ENCODE peak calls at places on chromosomes 16 and 17, in eight cellular contexts. N, A, I, E, Y, T, V and X are unnamed samples.

GRCh38 chr17:17044846-17045561 is 2.7 kb downstream of the MPRIP start:
- DNase-seq in N (peak), A (peak), I (no peak), E (peak), Y (peak), T (no peak), V (no peak), X (no peak)

GRCh38 chr16:62715701-62716100 is 679.5 kb upstream of the CDH8 start:
- DNase-seq in N (no peak), A (no peak), I (no peak), E (no peak), Y (no peak), T (no peak), V (no peak), X (no peak)

GRCh38 chr16:2782583-2783351 is 4.6 kb downstream of the PRSS33 start:
- DNase-seq in N (no peak), A (no peak), I (no peak), E (no peak), Y (no peak), T (no peak), V (no peak), X (no peak)

GRCh38 chr17:51036084-51036483 is 84.6 kb downstream of the SPAG9 start:
- DNase-seq in N (no peak), A (no peak), I (no peak), E (no peak), Y (no peak), T (no peak), V (no peak), X (no peak)

GRCh38 chr16:67029249-67030096 is 524 bp downstream of the CBFB start:
- DNase-seq in N (peak), A (peak), I (peak), E (peak), Y (peak), T (peak), V (peak), X (no peak)

GRCh38 chr17:77770331-77771105 is 188.0 kb upstream of the TNRC6C start:
- DNase-seq in N (no peak), A (peak), I (no peak), E (no peak), Y (peak), T (no peak), V (no peak), X (no peak)

GRCh38 chr17:76709077-76709950 is 1.5 kb downstream of the MXRA7 start:
- DNase-seq in N (no peak), A (peak), I (peak), E (peak), Y (peak), T (peak), V (peak), X (peak)

GRCh38 chr17:27578718-27579085 is 52.3 kb upstream of the LGALS9 start:
- DNase-seq in N (peak), A (peak), I (no peak), E (no peak), Y (peak), T (no peak), V (no peak), X (no peak)

GRCh38 chr17:78798695-78799559 is 16.9 kb upstream of the CYTH1 start:
- DNase-seq in N (peak), A (peak), I (no peak), E (peak), Y (peak), T (no peak), V (no peak), X (no peak)

GRCh38 chr16:48133455-48134226 is 22.2 kb downstream of the ABCC12 start:
- DNase-seq in N (no peak), A (no peak), I (no peak), E (no peak), Y (no peak), T (no peak), V (no peak), X (no peak)

GRCh38 chr17:82693168-82693867 is 5.2 kb downstream of the RAB40B start:
- DNase-seq in N (no peak), A (no peak), I (peak), E (no peak), Y (no peak), T (no peak), V (no peak), X (no peak)

GRCh38 chr16:12349950-12350842 is 373.7 kb downstream of the SNX29 start:
- DNase-seq in N (no peak), A (no peak), I (no peak), E (no peak), Y (no peak), T (no peak), V (no peak), X (no peak)

GRCh38 chr17:78013683-78014467 is 55.4 kb downstream of the TNRC6C start:
- DNase-seq in N (peak), A (peak), I (no peak), E (peak), Y (peak), T (no peak), V (no peak), X (peak)

GRCh38 chr17:77074681-77075080 is 66.1 kb upstream of the SEC14L1 start:
- DNase-seq in N (no peak), A (no peak), I (no peak), E (no peak), Y (no peak), T (no peak), V (no peak), X (no peak)

GRCh38 chr17:41527076-41528023 is 758 bp downstream of the KRT19 start:
- DNase-seq in N (no peak), A (no peak), I (peak), E (no peak), Y (no peak), T (no peak), V (peak), X (no peak)

GRCh38 chr16:89374393-89374948 is 115.9 kb downstream of the ANKRD11 start:
- DNase-seq in N (no peak), A (peak), I (no peak), E (peak), Y (peak), T (no peak), V (no peak), X (no peak)

GRCh38 chr16:46883353-46883689 is 841 bp upstream of the GPT2 start:
- DNase-seq in N (no peak), A (no peak), I (no peak), E (no peak), Y (no peak), T (no peak), V (no peak), X (no peak)

GRCh38 chr16:46882940-46883307 is 1.2 kb upstream of the GPT2 start:
- DNase-seq in N (no peak), A (no peak), I (no peak), E (no peak), Y (no peak), T (no peak), V (no peak), X (no peak)

GRCh38 chr16:46884513-46885293 is 541 bp downstream of the GPT2 start:
- DNase-seq in N (peak), A (peak), I (peak), E (no peak), Y (peak), T (no peak), V (no peak), X (no peak)

GRCh38 chr16:46882304-46882939 is 1.7 kb upstream of the GPT2 start:
- DNase-seq in N (no peak), A (no peak), I (no peak), E (no peak), Y (no peak), T (no peak), V (no peak), X (no peak)

GRCh38 chr16:46883690-46884512 is at the start of gene GPT2:
- DNase-seq in N (peak), A (peak), I (peak), E (peak), Y (peak), T (peak), V (peak), X (peak)
- TF ChIP-seq CTCF in N (no peak), A (no peak), I (no peak), E (no peak), Y (no peak), T (no peak), V (peak), X (no peak)

DNA sequence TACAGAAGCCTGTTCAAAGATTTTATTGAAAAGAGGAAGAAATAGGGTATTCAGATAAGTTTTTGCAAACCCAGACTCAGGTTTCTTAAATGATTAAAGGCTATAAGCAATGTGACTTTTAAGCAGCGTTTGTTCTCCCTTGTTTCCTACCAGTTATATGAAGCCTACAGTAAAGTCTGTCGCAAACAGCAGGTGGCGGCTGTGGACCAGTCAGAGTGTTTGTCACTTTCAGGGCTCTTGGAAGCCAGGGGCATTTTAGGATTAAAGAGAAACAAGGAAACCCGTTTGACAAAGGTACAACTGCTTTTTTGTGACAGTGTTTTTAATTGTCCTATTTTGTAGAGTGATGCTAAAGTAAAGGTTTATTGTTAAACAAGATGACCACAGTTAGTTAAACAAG is 7.7 kb upstream of the RARA start:
- DNase-seq in N (no peak), A (no peak), I (no peak), E (peak), Y (no peak), T (no peak), V (no peak), X (no peak)
- TF ChIP-seq CTCF in N (no peak), A (peak), I (no peak), E (peak), Y (peak), T (peak), V (peak), X (no peak)

GRCh38 chr16:54282202-54282922 is 4.2 kb downstream of the IRX3 start:
- DNase-seq in N (no peak), A (no peak), I (peak), E (peak), Y (peak), T (peak), V (peak), X (no peak)
- TF ChIP-seq CTCF in N (peak), A (peak), I (peak), E (peak), Y (peak), T (peak), V (peak), X (peak)

GRCh38 chr17:48478224-48479013 is 48.4 kb upstream of the SKAP1 start:
- DNase-seq in N (peak), A (no peak), I (no peak), E (no peak), Y (peak), T (no peak), V (no peak), X (no peak)
- TF ChIP-seq CTCF in N (no peak), A (no peak), I (no peak), E (no peak), Y (peak), T (no peak), V (no peak), X (no peak)

GRCh38 chr17:31497431-31497830 is 106.0 kb downstream of the RAB11FIP4 start:
- DNase-seq in N (no peak), A (no peak), I (no peak), E (no peak), Y (no peak), T (no peak), V (no peak), X (no peak)

GRCh38 chr17:31499771-31500554 is 108.5 kb downstream of the RAB11FIP4 start:
- DNase-seq in N (no peak), A (peak), I (no peak), E (peak), Y (peak), T (peak), V (no peak), X (no peak)

GRCh38 chr17:31496097-31496496 is 104.6 kb downstream of the RAB11FIP4 start:
- DNase-seq in N (no peak), A (no peak), I (no peak), E (no peak), Y (no peak), T (no peak), V (no peak), X (no peak)

GRCh38 chr17:31496601-31497000 is 105.1 kb downstream of the RAB11FIP4 start:
- DNase-seq in N (no peak), A (no peak), I (no peak), E (no peak), Y (no peak), T (no peak), V (no peak), X (no peak)

DNA sequence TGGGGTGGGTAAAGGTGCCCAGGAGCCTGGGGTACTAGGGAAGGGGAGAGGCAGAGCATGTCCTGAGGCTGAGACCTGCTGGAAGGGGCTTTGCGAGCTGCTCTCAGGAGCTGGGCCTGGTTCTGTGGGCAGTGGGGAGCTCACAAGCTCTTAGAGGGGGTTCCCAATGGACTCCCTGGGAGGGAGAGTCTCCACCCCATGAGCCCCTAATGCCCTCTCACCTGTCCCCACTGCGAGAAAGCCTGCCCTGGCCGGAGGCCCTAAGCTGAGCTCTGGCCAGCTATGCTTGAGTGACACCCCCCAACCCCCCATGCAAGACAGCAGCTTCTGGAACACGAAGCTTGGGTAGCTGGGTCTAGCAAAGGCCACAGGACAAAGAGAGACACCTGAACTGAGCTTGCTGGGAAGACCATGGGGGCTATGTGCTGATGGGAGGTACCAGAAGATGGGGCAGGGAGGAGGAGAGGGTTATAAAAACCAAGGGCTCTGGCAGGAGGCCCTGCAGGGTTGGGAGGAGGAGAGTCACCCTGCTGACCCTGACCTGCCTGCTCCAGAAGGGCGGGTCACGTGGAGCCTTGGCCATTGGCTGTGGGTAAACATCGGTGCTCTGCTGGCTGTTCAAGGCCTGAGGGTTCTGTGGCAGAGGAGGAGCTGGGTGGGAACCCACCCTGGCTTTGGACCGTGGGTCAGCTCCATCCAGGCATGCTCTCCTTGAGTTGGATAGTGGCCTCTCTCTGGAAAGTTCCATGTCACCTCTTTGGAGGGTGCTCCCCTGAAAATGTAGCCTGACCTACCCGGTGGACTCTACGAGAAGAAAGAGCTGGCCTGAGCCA is 106.7 kb downstream of the RAB11FIP4 start:
- DNase-seq in N (no peak), A (no peak), I (peak), E (no peak), Y (no peak), T (no peak), V (no peak), X (no peak)
- TF ChIP-seq CTCF in N (no peak), A (no peak), I (no peak), E (no peak), Y (no peak), T (no peak), V (no peak), X (no peak)

DNA sequence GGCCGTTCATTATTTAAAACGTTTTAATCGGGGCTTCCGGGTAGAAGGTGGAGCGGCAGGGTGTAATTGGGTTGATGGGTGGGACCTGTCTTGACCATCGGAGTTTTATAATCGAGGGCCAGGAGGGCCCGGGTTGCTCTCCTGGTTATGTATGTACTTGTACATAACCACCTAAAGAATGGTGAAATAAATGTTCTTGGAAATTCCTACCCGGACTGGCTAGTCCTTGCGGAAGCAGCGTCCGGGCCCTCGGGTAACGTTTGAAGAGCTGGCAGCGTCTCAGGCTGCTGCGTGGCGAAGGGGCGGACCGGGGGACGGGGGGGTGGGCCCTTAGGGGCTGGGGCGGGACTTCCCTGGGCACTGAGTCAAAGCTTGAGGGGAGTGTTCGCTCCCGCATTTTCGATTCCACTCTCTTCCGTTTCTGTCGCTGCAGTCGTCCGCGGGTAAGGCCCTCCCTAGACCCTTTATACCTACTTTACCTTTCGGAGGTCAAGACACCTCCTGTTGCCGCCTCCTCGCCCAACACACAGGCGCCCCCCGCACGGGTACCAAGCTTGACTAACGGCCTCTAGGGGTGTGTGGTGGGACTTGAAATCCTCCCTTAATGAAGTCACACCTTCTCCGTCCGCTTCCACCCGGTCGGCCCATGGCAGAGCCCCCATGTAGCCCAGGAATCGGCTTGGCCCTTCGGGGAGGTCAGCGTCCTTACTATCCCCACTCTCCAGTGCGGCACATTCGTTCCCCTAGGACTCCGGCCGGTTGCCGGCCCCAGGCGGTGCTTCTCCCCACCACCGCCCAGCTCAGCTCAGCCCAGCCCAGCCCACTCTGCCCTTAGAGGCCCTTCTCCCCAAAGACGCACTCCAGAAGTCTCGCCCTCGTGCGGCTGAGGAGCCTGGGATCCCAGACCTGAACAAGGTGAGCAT is at the start of gene TMEM106A:
- DNase-seq in N (peak), A (peak), I (peak), E (no peak), Y (peak), T (peak), V (peak), X (peak)
- TF ChIP-seq CTCF in N (peak), A (peak), I (no peak), E (no peak), Y (peak), T (peak), V (peak), X (peak)

GRCh38 chr17:44362964-44363612 is 565 bp downstream of the FAM171A2 start:
- DNase-seq in N (no peak), A (no peak), I (no peak), E (peak), Y (no peak), T (peak), V (no peak), X (no peak)

GRCh38 chr17:44362479-44362963 is 1.1 kb downstream of the FAM171A2 start:
- DNase-seq in N (no peak), A (no peak), I (no peak), E (peak), Y (no peak), T (peak), V (no peak), X (no peak)

GRCh38 chr17:44362056-44362355 is 1.6 kb downstream of the FAM171A2 start:
- DNase-seq in N (no peak), A (no peak), I (no peak), E (no peak), Y (no peak), T (no peak), V (no peak), X (no peak)

GRCh38 chr17:44361292-44362055 is 2.2 kb downstream of the FAM171A2 start:
- DNase-seq in N (no peak), A (no peak), I (no peak), E (peak), Y (no peak), T (no peak), V (no peak), X (no peak)

DNA sequence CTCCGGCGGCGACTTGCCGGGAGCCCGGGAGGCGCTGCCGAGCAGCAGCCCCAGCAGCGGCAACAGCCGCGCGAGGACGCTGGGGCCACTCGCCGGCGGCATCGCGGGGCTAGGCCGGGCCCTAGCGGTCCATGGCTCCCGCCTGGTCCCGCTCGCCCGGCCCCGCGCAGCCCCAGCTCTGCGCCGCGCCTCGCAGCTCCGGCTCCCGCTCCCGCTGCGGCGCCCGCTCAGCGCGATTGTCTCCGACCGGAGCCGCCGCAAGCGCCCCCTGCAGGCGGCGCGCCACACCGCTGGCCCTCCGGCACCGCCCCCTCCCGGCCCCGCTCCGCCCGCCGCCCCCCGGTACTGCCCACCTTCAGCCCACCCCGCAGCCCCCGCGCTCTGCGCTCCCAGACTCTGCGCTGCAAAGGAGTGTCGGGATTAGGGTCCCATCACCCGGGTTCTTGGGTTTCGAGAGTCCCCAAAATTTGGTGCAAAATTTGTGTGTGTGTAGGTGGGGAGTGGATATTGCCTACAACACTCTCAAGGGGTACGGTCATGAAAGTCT is at the start of gene FAM171A2:
- DNase-seq in N (peak), A (peak), I (peak), E (peak), Y (peak), T (peak), V (peak), X (no peak)
- TF ChIP-seq CTCF in N (peak), A (peak), I (peak), E (peak), Y (peak), T (peak), V (peak), X (peak)